ENCODE peak calls at places on chromosome 21, in nine cellular contexts. G is OCI-LY7; X is esophagus muscularis mucosa; A is Calu3; L is activated gamma-delta T cell treated with anti-CD3 and anti-CD28 coated beads, Interleukin-2, amount 50 U/mL, for 16 hours; N is HEK293T; Q is AG09319; F is NAMALWA; B is M059J. Z is an unnamed sample.

GRCh38 chr21:34205811-34206635 is 132.6 kb downstream of the MRPS6 start:
- DNase-seq in G (no peak), X (no peak), A (no peak), L (no peak), N (no peak), Q (peak), F (peak), B (no peak), Z (no peak)

GRCh38 chr21:32423320-32423719 is 10.8 kb downstream of the EVA1C start:
- DNase-seq in G (no peak), X (no peak), A (no peak), L (no peak), N (no peak), Q (no peak), F (no peak), B (peak), Z (no peak)

GRCh38 chr21:36699026-36699545 is at the start of gene SIM2:
- DNase-seq in G (no peak), X (no peak), A (peak), L (no peak), N (peak), Q (no peak), F (no peak), B (peak), Z (no peak)

GRCh38 chr21:43280949-43281633 is 112.3 kb downstream of the CRYAA start:
- DNase-seq in G (no peak), X (no peak), A (no peak), L (no peak), N (no peak), Q (no peak), F (peak), B (no peak), Z (no peak)

GRCh38 chr21:39087238-39087975 is 95.8 kb downstream of the PSMG1 start:
- DNase-seq in G (no peak), X (no peak), A (no peak), L (no peak), N (no peak), Q (no peak), F (no peak), B (no peak), Z (peak)

GRCh38 chr21:44966135-44967081 is 26.6 kb downstream of the SLX9 start:
- DNase-seq in G (no peak), X (no peak), A (no peak), L (no peak), N (no peak), Q (no peak), F (no peak), B (no peak), Z (peak)

GRCh38 chr21:17818158-17819113 is 720 bp downstream of the C21orf91 start:
- DNase-seq in G (peak), X (no peak), A (peak), L (peak), N (peak), Q (no peak), F (peak), B (peak), Z (no peak)

GRCh38 chr21:45834821-45835293 is 146.7 kb upstream of the COL6A1 start:
- DNase-seq in G (no peak), X (no peak), A (no peak), L (no peak), N (no peak), Q (no peak), F (no peak), B (no peak), Z (no peak)

GRCh38 chr21:33443174-33443573 is 36.6 kb downstream of the TMEM50B start:
- DNase-seq in G (no peak), X (no peak), A (no peak), L (no peak), N (no peak), Q (no peak), F (peak), B (no peak), Z (no peak)

GRCh38 chr21:44259082-44259705 is 2.5 kb downstream of the DNMT3L start:
- DNase-seq in G (no peak), X (peak), A (no peak), L (no peak), N (no peak), Q (no peak), F (no peak), B (peak), Z (no peak)

GRCh38 chr21:31514598-31514997 is 144.9 kb upstream of the SOD1 start:
- DNase-seq in G (no peak), X (no peak), A (peak), L (no peak), N (peak), Q (no peak), F (no peak), B (no peak), Z (no peak)